ENCODE peak calls at places on chromosome 13, in eight cellular contexts. I, R, D, Q, V, W, M and C are unnamed samples.

GRCh38 chr13:58680115-58680514 is 1048.6 kb downstream of the PCDH17 start:
- DNase-seq in I (no peak), R (no peak), D (no peak), Q (no peak), V (no peak), W (no peak), M (no peak), C (no peak)

GRCh38 chr13:27830010-27830409 is 37.7 kb downstream of the GSX1 start:
- DNase-seq in I (peak), R (peak), D (no peak), Q (no peak), V (peak), W (peak), M (peak), C (no peak)

GRCh38 chr13:109288151-109288709 is 498.2 kb downstream of the IRS2 start:
- DNase-seq in I (no peak), R (no peak), D (no peak), Q (no peak), V (no peak), W (peak), M (no peak), C (no peak)

GRCh38 chr13:82364525-82364924 is 1517.7 kb downstream of the SLITRK1 start:
- DNase-seq in I (no peak), R (no peak), D (no peak), Q (no peak), V (no peak), W (no peak), M (no peak), C (no peak)

GRCh38 chr13:95480131-95480545 is 72.4 kb upstream of the CLDN10 start:
- DNase-seq in I (no peak), R (no peak), D (peak), Q (no peak), V (no peak), W (no peak), M (no peak), C (no peak)

GRCh38 chr13:111964411-111965035 is 102.4 kb upstream of the SOX1 start:
- DNase-seq in I (no peak), R (no peak), D (no peak), Q (no peak), V (no peak), W (no peak), M (no peak), C (peak)

GRCh38 chr13:26538363-26539317 is 18.8 kb upstream of the WASF3 start:
- DNase-seq in I (no peak), R (no peak), D (no peak), Q (no peak), V (no peak), W (no peak), M (no peak), C (no peak)

GRCh38 chr13:30520571-30520970 is 54.8 kb upstream of the HMGB1 start:
- DNase-seq in I (no peak), R (no peak), D (no peak), Q (no peak), V (no peak), W (peak), M (no peak), C (no peak)

GRCh38 chr13:32537580-32538233 is 888 bp downstream of the N4BP2L2 start:
- DNase-seq in I (peak), R (no peak), D (no peak), Q (no peak), V (peak), W (peak), M (peak), C (no peak)

GRCh38 chr13:74040200-74040599 is 94.0 kb downstream of the KLF12 start:
- DNase-seq in I (peak), R (no peak), D (no peak), Q (no peak), V (no peak), W (peak), M (peak), C (no peak)

GRCh38 chr13:81670048-81670447 is 1329.1 kb upstream of the SPRY2 start:
- DNase-seq in I (no peak), R (no peak), D (no peak), Q (no peak), V (no peak), W (no peak), M (no peak), C (no peak)

GRCh38 chr13:63184693-63185092 is 1769.0 kb upstream of the PCDH20 start:
- DNase-seq in I (no peak), R (no peak), D (no peak), Q (no peak), V (no peak), W (peak), M (no peak), C (no peak)

GRCh38 chr13:76148926-76149325 is 512.8 kb downstream of the LMO7 start:
- DNase-seq in I (no peak), R (no peak), D (no peak), Q (no peak), V (no peak), W (peak), M (no peak), C (no peak)

GRCh38 chr13:20647758-20648157 is 55.7 kb upstream of the IL17D start:
- DNase-seq in I (no peak), R (no peak), D (no peak), Q (no peak), V (no peak), W (no peak), M (no peak), C (no peak)

GRCh38 chr13:75556961-75557360 is 7.4 kb downstream of the UCHL3 start:
- DNase-seq in I (no peak), R (no peak), D (no peak), Q (no peak), V (no peak), W (no peak), M (no peak), C (no peak)

GRCh38 chr13:110645750-110646149 is 30.4 kb downstream of the NAXD start:
- DNase-seq in I (no peak), R (no peak), D (peak), Q (no peak), V (no peak), W (no peak), M (no peak), C (peak)

GRCh38 chr13:42970824-42971669 is 21.0 kb downstream of the EPSTI1 start:
- DNase-seq in I (no peak), R (no peak), D (no peak), Q (no peak), V (no peak), W (peak), M (peak), C (no peak)

GRCh38 chr13:97934590-97934989 is 18.9 kb upstream of the IPO5 start:
- DNase-seq in I (no peak), R (no peak), D (no peak), Q (no peak), V (no peak), W (no peak), M (no peak), C (no peak)

GRCh38 chr13:100176781-100177389 is 88.0 kb downstream of the PCCA start:
- DNase-seq in I (no peak), R (no peak), D (no peak), Q (no peak), V (no peak), W (peak), M (no peak), C (no peak)

GRCh38 chr13:33633701-33634525 is 184.0 kb upstream of the RFC3 start:
- DNase-seq in I (no peak), R (no peak), D (no peak), Q (no peak), V (no peak), W (no peak), M (no peak), C (no peak)

GRCh38 chr13:72204291-72204690 is 337.3 kb upstream of the DACH1 start:
- DNase-seq in I (no peak), R (no peak), D (no peak), Q (no peak), V (no peak), W (peak), M (no peak), C (no peak)

GRCh38 chr13:109627649-109628048 is 158.7 kb downstream of the IRS2 start:
- DNase-seq in I (no peak), R (no peak), D (no peak), Q (no peak), V (no peak), W (no peak), M (peak), C (no peak)

GRCh38 chr13:26320766-26321165 is 66.8 kb downstream of the CDK8 start:
- DNase-seq in I (no peak), R (no peak), D (no peak), Q (no peak), V (no peak), W (no peak), M (no peak), C (no peak)

GRCh38 chr13:39273953-39274352 is 235.7 kb downstream of the NHLRC3 start:
- DNase-seq in I (no peak), R (no peak), D (no peak), Q (no peak), V (no peak), W (peak), M (peak), C (no peak)

GRCh38 chr13:110641055-110642015 is 26.0 kb downstream of the NAXD start:
- DNase-seq in I (no peak), R (no peak), D (no peak), Q (no peak), V (no peak), W (peak), M (no peak), C (peak)

GRCh38 chr13:109249780-109250528 is 536.4 kb downstream of the IRS2 start:
- DNase-seq in I (no peak), R (no peak), D (no peak), Q (no peak), V (no peak), W (no peak), M (no peak), C (no peak)

GRCh38 chr13:41179593-41180250 is 14.6 kb downstream of the KBTBD7 start:
- DNase-seq in I (no peak), R (no peak), D (no peak), Q (no peak), V (no peak), W (peak), M (no peak), C (no peak)

GRCh38 chr13:26257049-26257448 is 3.1 kb downstream of the CDK8 start:
- DNase-seq in I (no peak), R (no peak), D (no peak), Q (no peak), V (no peak), W (no peak), M (no peak), C (no peak)

GRCh38 chr13:53010374-53011105 is 18.1 kb upstream of the OLFM4 start:
- DNase-seq in I (no peak), R (no peak), D (no peak), Q (no peak), V (no peak), W (no peak), M (peak), C (no peak)

GRCh38 chr13:31670831-31671617 is 68.3 kb upstream of the RXFP2 start:
- DNase-seq in I (no peak), R (no peak), D (no peak), Q (no peak), V (no peak), W (peak), M (no peak), C (no peak)

GRCh38 chr13:49279885-49280284 is 32.2 kb downstream of the CDADC1 start:
- DNase-seq in I (no peak), R (no peak), D (no peak), Q (no peak), V (no peak), W (no peak), M (no peak), C (no peak)